ENCODE peak calls at places on chromosomes 13 and 19, in nine cellular contexts. R, Y, L, S, T, K, P, D and I are unnamed samples.

GRCh38 chr19:32642771-32643170 is 32.2 kb downstream of the ANKRD27 start:
- DNase-seq in R (no peak), Y (no peak), L (no peak), S (no peak), T (no peak), K (no peak), P (no peak), D (no peak), I (no peak)

GRCh38 chr13:100811906-100812305 is 137.3 kb upstream of the TMTC4 start:
- DNase-seq in R (no peak), Y (no peak), L (no peak), S (no peak), T (no peak), K (no peak), P (no peak), D (no peak), I (no peak)

GRCh38 chr13:94328336-94329041 is 151.0 kb downstream of the DCT start:
- DNase-seq in R (no peak), Y (no peak), L (no peak), S (no peak), T (no peak), K (no peak), P (no peak), D (no peak), I (no peak)

GRCh38 chr19:45122832-45123231 is 29.9 kb downstream of the PPP1R37 start:
- DNase-seq in R (no peak), Y (no peak), L (no peak), S (no peak), T (no peak), K (no peak), P (no peak), D (no peak), I (no peak)

GRCh38 chr13:46962286-46962941 is 65.6 kb upstream of the HTR2A start:
- DNase-seq in R (no peak), Y (peak; percentile 54), L (no peak), S (peak; percentile 8), T (peak; percentile 42), K (peak; percentile 62), P (peak; percentile 53), D (peak; percentile 10), I (no peak)

GRCh38 chr13:23321534-23322241 is 111.8 kb downstream of the SACS start:
- DNase-seq in R (no peak), Y (no peak), L (no peak), S (peak; percentile 95), T (peak; percentile 93), K (no peak), P (peak; percentile 98), D (peak; percentile 84), I (no peak)

GRCh38 chr13:98821372-98822237 is 69.1 kb upstream of the SLC15A1 start:
- DNase-seq in R (no peak), Y (no peak), L (no peak), S (peak; percentile 65), T (peak; percentile 89), K (peak; percentile 48), P (peak; percentile 25), D (peak; percentile 80), I (no peak)

GRCh38 chr19:45444318-45445041 is 20.8 kb upstream of the ERCC1 start:
- DNase-seq in R (peak; percentile 96), Y (peak; percentile 85), L (peak; percentile 97), S (peak; percentile 88), T (peak; percentile 85), K (peak; percentile 95), P (peak; percentile 77), D (peak; percentile 94), I (no peak)

GRCh38 chr19:3369337-3370213 is 3.2 kb downstream of the NFIC start:
- DNase-seq in R (no peak), Y (no peak), L (peak; percentile 82), S (peak; percentile 44), T (peak; percentile 73), K (peak; percentile 59), P (peak; percentile 60), D (no peak), I (no peak)

GRCh38 chr13:97583884-97584497 is 150.0 kb downstream of the RAP2A start:
- DNase-seq in R (no peak), Y (no peak), L (no peak), S (no peak), T (no peak), K (no peak), P (no peak), D (no peak), I (no peak)

GRCh38 chr19:41224632-41225031 is 5.6 kb downstream of the AXL start:
- DNase-seq in R (no peak), Y (no peak), L (no peak), S (no peak), T (no peak), K (no peak), P (no peak), D (no peak), I (no peak)

GRCh38 chr19:41225238-41226052 is 6.4 kb downstream of the AXL start:
- DNase-seq in R (no peak), Y (no peak), L (no peak), S (peak; percentile 99), T (peak; percentile 100), K (peak; percentile 80), P (peak; percentile 100), D (peak; percentile 98), I (no peak)

GRCh38 chr19:41226053-41226873 is 7.2 kb downstream of the AXL start:
- DNase-seq in R (peak; percentile 63), Y (no peak), L (peak; percentile 79), S (peak; percentile 92), T (peak; percentile 93), K (peak; percentile 81), P (peak; percentile 93), D (peak; percentile 92), I (no peak)

GRCh38 chr19:41228486-41228885 is 9.5 kb downstream of the AXL start:
- DNase-seq in R (no peak), Y (no peak), L (no peak), S (no peak), T (no peak), K (no peak), P (no peak), D (no peak), I (no peak)

DNA sequence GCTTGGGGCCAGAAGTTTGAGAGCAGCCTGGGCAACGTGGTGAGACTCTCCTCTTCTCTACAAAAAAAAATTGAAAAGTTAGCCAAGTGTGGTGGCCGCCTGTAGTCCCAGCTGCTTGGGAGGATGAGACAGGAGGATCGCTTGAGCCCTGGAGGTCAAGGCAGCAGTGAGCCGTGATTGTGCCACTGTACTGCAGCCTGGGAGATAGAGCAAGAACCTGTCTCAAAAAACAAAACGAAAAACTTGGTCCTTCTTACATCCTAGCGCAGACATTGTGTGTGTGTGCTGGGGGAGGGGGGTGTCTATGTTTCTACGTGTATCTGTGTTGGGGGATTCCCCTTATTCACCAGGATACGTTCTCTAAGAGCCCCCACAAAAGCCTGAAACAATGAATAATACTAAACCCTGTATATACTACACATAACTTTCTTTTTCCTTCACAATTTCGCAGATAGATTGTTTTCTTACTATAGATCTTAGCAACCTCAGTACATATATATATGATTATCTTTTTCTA is 7.9 kb downstream of the AXL start:
- DNase-seq in R (no peak), Y (no peak), L (no peak), S (no peak), T (no peak), K (no peak), P (no peak), D (no peak), I (no peak)
- H3K4me3 ChIP-seq in R (peak overlapping the region; percentile 56), Y (no peak overlapping the region), L (peak overlapping the region; percentile 56), S (peak overlapping the region; percentile 42), T (peak overlapping the region; percentile 51), K (peak overlapping the region; percentile 67), P (no peak overlapping the region), D (peak overlapping the region; percentile 45), I (no peak overlapping the region)

DNA sequence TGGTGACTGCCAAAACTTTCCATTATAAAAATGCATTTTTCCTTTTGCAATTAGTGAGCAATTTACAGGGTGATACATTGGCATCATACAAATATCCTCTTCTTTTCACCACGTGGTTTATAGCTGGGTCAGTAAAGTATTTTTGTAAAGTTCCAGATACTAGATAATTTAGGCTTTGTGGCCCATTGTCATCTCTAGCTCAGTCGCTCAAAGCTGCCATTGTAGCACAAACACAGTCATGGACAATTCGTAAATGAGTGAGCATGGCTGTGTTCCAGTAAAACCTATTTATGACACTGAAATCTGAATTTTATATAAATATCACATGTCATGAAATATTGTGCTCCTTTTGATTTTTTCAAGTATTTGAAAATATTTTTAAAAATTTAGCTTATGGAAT is 162.9 kb downstream of the USP12 start:
- DNase-seq in R (no peak), Y (no peak), L (no peak), S (no peak), T (no peak), K (no peak), P (no peak), D (no peak), I (no peak)
- TF ChIP-seq CTCF in R (no peak), Y (no peak), L (no peak), S (no peak), T (no peak), K (no peak), P (no peak), D (no peak), I (no peak)

GRCh38 chr19:29275266-29275665 is 62.3 kb upstream of the UQCRFS1 start:
- DNase-seq in R (no peak), Y (no peak), L (no peak), S (no peak), T (no peak), K (no peak), P (no peak), D (no peak), I (no peak)
- H3K4me3 ChIP-seq in R (no peak overlapping the region), Y (no peak overlapping the region), L (no peak overlapping the region), S (no peak overlapping the region), T (no peak overlapping the region), K (no peak overlapping the region), P (no peak overlapping the region), D (no peak overlapping the region), I (no peak overlapping the region)

DNA sequence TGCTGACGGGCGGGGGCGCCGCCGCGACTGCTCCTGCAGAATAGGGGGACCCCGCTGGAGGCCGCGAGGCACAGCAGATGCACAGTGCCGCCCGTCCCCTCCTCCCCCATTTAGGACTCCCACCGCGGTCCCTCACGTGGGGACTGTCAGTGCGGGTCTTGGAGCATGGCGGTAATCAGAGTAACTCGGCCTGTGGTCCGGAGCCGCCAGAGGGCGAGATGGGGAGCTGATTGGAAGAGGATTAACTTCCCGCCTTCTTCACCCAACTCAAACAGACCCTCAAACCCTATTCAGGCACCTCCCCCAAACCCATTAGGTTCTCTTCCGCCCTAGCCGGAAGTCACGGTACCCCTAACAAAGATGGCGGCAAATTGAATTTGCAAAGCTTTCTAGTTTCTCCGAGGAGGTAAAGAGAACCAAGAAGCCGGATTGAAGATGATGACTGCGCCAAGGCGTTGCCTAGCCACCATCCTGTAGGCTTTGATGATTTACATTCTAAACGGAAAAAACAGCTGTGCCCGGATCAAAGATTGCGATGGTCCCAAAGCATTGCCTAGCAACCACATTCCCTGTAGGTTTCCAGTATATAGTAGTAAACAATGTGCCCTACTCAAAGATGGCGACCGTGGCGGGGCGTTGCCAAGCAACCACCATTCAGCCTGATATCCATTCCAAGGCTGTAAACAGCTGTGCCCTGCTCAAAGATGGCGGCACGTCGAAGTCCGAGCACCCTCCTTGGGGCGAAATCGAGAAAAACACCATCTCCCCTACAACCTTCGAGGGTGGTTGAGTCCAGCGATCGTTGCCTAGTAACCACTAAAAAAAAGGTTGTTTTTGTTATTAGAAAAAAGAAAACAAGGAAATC is at the start of gene FUZ:
- DNase-seq in R (peak; percentile 97), Y (peak; percentile 99), L (peak; percentile 98), S (peak; percentile 100), T (peak; percentile 99), K (peak; percentile 99), P (peak; percentile 99), D (peak; percentile 100), I (peak; percentile 92)
- TF ChIP-seq CTCF in R (peak; percentile 31), Y (peak; percentile 71), L (no peak), S (peak; percentile 25), T (peak; percentile 26), K (peak; percentile 41), P (peak; percentile 29), D (no peak), I (no peak)

GRCh38 chr13:73599232-73600128 is 534.7 kb downstream of the KLF12 start:
- DNase-seq in R (no peak), Y (no peak), L (no peak), S (no peak), T (no peak), K (no peak), P (no peak), D (no peak), I (no peak)
- H3K4me3 ChIP-seq in R (no peak overlapping the region), Y (no peak overlapping the region), L (no peak overlapping the region), S (no peak overlapping the region), T (no peak overlapping the region), K (no peak overlapping the region), P (no peak overlapping the region), D (no peak overlapping the region), I (no peak overlapping the region)